ENCODE peak calls at places on chromosome 3, in four cellular contexts. B, V, L and P are unnamed samples.
A peak's percentile ranks its signal among the peaks of the same experiment; 100 is the strongest.

GRCh38 chr3:48464713-48465221 is 18.2 kb downstream of the ATRIP start:
- DNase-seq in B (no peak), V (no peak), L (no peak), P (no peak)

GRCh38 chr3:115092220-115092791 is 54.8 kb downstream of the ZBTB20 start:
- DNase-seq in V (peak; percentile 66), B (peak; percentile 74), L (peak; percentile 87), P (peak; percentile 29)

GRCh38 chr3:137866933-137867332 is 102.8 kb downstream of the SOX14 start:
- DNase-seq in B (no peak), L (no peak), V (no peak), P (no peak)

GRCh38 chr3:195906865-195907729 is 1.3 kb downstream of the TNK2 start:
- DNase-seq in B (peak; percentile 86), L (no peak), V (peak; percentile 62), P (no peak)

GRCh38 chr3:50655009-50655830 is 19.5 kb upstream of the DOCK3 start:
- DNase-seq in B (no peak), L (peak; percentile 64), V (no peak), P (no peak)

GRCh38 chr3:139016430-139017048 is 4.2 kb downstream of the PRR23B start:
- DNase-seq in B (peak; percentile 9), L (peak; percentile 2), V (no peak), P (no peak)

GRCh38 chr3:160921020-160921635 is 165.1 kb downstream of the PPM1L start:
- DNase-seq in V (peak; percentile 30), L (peak; percentile 82), B (peak; percentile 40), P (peak; percentile 5)

GRCh38 chr3:8562081-8562595 is 60.5 kb downstream of the LMCD1 start:
- DNase-seq in B (no peak), V (no peak), L (no peak), P (no peak)

GRCh38 chr3:10108091-10108490 is at the start of gene FANCD2OS:
- DNase-seq in V (no peak), L (no peak), B (no peak), P (no peak)

GRCh38 chr3:27281671-27282150 is 87.5 kb downstream of the NEK10 start:
- DNase-seq in L (no peak), V (no peak), B (no peak), P (no peak)

GRCh38 chr3:119901148-119901547 is 119.2 kb downstream of the NR1I2 start:
- DNase-seq in L (no peak), B (no peak), V (no peak), P (no peak)

GRCh38 chr3:175743733-175744400 is 884.7 kb downstream of the NAALADL2 start:
- DNase-seq in V (no peak), L (peak; percentile 67), B (no peak), P (no peak)

GRCh38 chr3:19811689-19812088 is 122.3 kb downstream of the EFHB start:
- DNase-seq in V (no peak), B (no peak), L (no peak), P (no peak)

GRCh38 chr3:61718565-61718964 is 157.2 kb downstream of the PTPRG start:
- DNase-seq in B (no peak), L (no peak), V (no peak), P (no peak)

GRCh38 chr3:156705761-156706631 is 31.6 kb downstream of the TIPARP start:
- DNase-seq in L (no peak), B (peak; percentile 25), V (no peak), P (no peak)
- H3K4me3 ChIP-seq in L (no peak overlapping the region), B (no peak overlapping the region), V (no peak overlapping the region), P (no peak overlapping the region)

GRCh38 chr3:111762535-111762934 is 96.5 kb upstream of the PHLDB2 start:
- DNase-seq in L (peak; percentile 26), B (no peak), V (no peak), P (no peak)

GRCh38 chr3:111763968-111764367 is 95.1 kb upstream of the PHLDB2 start:
- DNase-seq in V (no peak), L (peak; percentile 86), B (no peak), P (no peak)

GRCh38 chr3:111763101-111763500 is 96.0 kb upstream of the PHLDB2 start:
- DNase-seq in L (peak; percentile 20), V (no peak), B (no peak), P (no peak)

GRCh38 chr3:111758642-111759041 is 100.4 kb upstream of the PHLDB2 start:
- DNase-seq in V (no peak), L (peak; percentile 42), B (no peak), P (no peak)

DNA sequence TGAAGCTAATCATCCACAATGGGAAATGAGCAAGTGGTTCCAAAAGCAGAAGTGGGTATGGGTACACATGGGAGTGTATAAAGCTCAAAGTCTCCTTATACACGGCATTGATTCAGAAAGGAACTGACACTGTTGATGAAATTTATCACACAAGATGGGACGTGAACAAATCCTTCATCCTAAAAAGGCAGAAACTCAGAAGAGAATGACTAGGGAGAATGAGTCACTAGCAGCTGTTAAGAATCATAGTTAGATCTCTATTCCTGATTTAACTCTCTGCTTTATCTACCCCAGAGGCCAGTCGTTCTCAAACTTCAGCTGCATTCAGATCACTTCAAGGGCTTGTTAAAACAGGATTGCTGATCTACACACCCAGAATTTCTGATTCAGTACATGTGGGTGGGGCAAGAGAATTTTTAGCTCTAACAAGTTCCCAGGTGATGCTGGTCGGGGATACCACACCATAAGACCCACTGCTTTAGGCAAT is 97.7 kb upstream of the PHLDB2 start:
- DNase-seq in L (peak; percentile 84), B (peak; percentile 1), V (no peak), P (no peak)
- H3K4me3 ChIP-seq in L (no peak overlapping the region), B (no peak overlapping the region), V (no peak overlapping the region), P (no peak overlapping the region)

DNA sequence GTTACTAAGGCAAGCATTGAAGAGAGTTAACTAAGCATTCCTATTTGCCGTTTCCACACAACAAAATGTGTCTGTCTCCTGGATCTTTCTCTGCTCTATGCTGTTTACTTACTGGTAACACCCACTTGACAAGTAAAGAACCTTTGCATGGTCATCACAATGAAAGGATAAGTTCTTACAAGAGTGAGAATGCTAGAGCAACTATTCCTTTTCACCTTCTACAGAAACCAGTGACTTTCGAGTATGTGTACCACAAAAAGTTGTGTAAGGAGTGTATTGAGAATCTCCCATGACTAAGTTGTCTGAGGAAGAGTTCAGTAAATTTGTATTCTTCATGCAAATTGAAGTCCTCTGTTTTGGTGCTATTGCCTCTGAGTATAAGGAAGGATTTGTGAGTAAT is 10.8 kb downstream of the TIPARP start:
- DNase-seq in L (peak; percentile 84), V (no peak), B (peak; percentile 59), P (no peak)
- H3K4me3 ChIP-seq in L (peak overlapping the region; percentile 49), V (no peak overlapping the region), B (peak overlapping the region; percentile 0), P (no peak overlapping the region)

DNA sequence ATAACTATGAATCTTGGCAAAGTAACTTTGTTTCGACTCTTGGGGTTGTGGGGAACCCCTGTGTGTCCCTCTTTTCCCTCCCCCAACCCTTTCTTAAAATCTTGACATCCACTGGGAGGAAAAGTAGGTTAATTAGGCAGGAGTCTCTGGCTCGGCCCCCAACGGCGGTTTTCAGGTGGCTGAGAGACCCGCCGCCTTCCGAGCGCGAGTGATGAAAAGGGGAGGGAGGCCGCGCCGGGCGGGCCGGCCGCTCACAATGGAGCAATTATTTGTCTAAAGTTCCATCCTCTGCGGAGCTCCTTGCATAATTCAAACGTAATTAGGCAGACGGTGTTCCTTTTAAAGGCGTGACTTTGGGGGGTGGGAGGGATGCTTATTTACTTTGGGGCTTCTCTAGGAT is 51.7 kb downstream of the ZIC4 start:
- DNase-seq in V (no peak), B (no peak), L (no peak), P (no peak)
- H3K4me3 ChIP-seq in V (no peak overlapping the region), B (no peak overlapping the region), L (no peak overlapping the region), P (no peak overlapping the region)

GRCh38 chr3:13047296-13048165 is 25.7 kb downstream of the IQSEC1 start:
- DNase-seq in V (no peak), L (no peak), B (peak; percentile 56), P (no peak)
- H3K4me3 ChIP-seq in V (no peak overlapping the region), L (no peak overlapping the region), B (no peak overlapping the region), P (peak overlapping the region; percentile 20)

GRCh38 chr3:82409842-82410241 is 648.4 kb upstream of the GBE1 start:
- DNase-seq in V (no peak), L (no peak), B (no peak), P (no peak)
- H3K4me3 ChIP-seq in V (no peak overlapping the region), L (no peak overlapping the region), B (no peak overlapping the region), P (no peak overlapping the region)